ENCODE peak calls at places on chromosomes 2 and 18, in five cellular contexts. A is K562, T is SK-N-SH, R is HepG2, D is HCT116. P is an unnamed sample.

GRCh38 chr2:62362561-62362960 is 143.4 kb downstream of the TMEM17 start:
- DNase-seq in A (no peak), T (no peak), R (no peak), D (no peak), P (no peak)

GRCh38 chr2:240363718-240364581 is 71.5 kb upstream of the GPC1 start:
- DNase-seq in A (no peak), T (no peak), R (no peak), D (no peak), P (no peak)

GRCh38 chr2:227703280-227703732 is 14.5 kb downstream of the SLC19A3 start:
- DNase-seq in A (no peak), T (no peak), R (peak), D (no peak), P (no peak)

GRCh38 chr2:108621689-108622681 is 87.7 kb downstream of the LIMS1 start:
- DNase-seq in A (no peak), T (no peak), R (no peak), D (no peak), P (no peak)

GRCh38 chr2:239882335-239882734 is 142.8 kb downstream of the NDUFA10 start:
- DNase-seq in A (peak), T (peak), R (peak), D (peak), P (peak)

GRCh38 chr2:189164732-189165131 is 14.8 kb downstream of the COL5A2 start:
- DNase-seq in A (no peak), T (peak), R (no peak), D (no peak), P (no peak)

GRCh38 chr2:158529379-158530110 is 72.8 kb downstream of the PKP4 start:
- DNase-seq in A (no peak), T (no peak), R (no peak), D (no peak), P (no peak)

GRCh38 chr18:42925036-42925435 is 190.4 kb downstream of the RIT2 start:
- DNase-seq in A (no peak), T (no peak), R (no peak), D (no peak), P (no peak)

GRCh38 chr2:225117061-225117716 is 74.9 kb upstream of the DOCK10 start:
- DNase-seq in A (no peak), T (no peak), R (no peak), D (no peak), P (no peak)

GRCh38 chr2:237405006-237405559 is 8.9 kb downstream of the COL6A3 start:
- DNase-seq in A (no peak), T (no peak), R (no peak), D (no peak), P (no peak)

GRCh38 chr2:235638541-235639192 is 144.8 kb downstream of the AGAP1 start:
- DNase-seq in A (no peak), T (no peak), R (no peak), D (no peak), P (no peak)

GRCh38 chr2:52312488-52312887 is 1280.6 kb upstream of the NRXN1 start:
- DNase-seq in A (no peak), T (no peak), R (no peak), D (no peak), P (no peak)

GRCh38 chr2:106638043-106638442 is 150.9 kb downstream of the CD8B2 start:
- DNase-seq in A (peak), T (peak), R (no peak), D (no peak), P (no peak)

GRCh38 chr2:133264951-133265949 is 303.0 kb downstream of the NCKAP5 start:
- DNase-seq in A (no peak), T (peak), R (no peak), D (no peak), P (no peak)

GRCh38 chr18:70693196-70693595 is 404.4 kb downstream of the SOCS6 start:
- DNase-seq in A (no peak), T (no peak), R (peak), D (no peak), P (no peak)

GRCh38 chr2:168119519-168120141 is 127.8 kb downstream of the STK39 start:
- DNase-seq in A (peak), T (no peak), R (peak), D (peak), P (no peak)

GRCh38 chr2:165791811-165792454 is 2.1 kb downstream of the GALNT3 start:
- DNase-seq in A (no peak), T (no peak), R (no peak), D (no peak), P (no peak)

GRCh38 chr2:120898961-120899360 is 163.3 kb downstream of the GLI2 start:
- DNase-seq in A (no peak), T (no peak), R (no peak), D (no peak), P (no peak)

GRCh38 chr18:54209471-54210180 is 14.8 kb downstream of the MBD2 start:
- DNase-seq in A (no peak), T (no peak), R (no peak), D (no peak), P (no peak)

GRCh38 chr18:2969695-2970094 is 43.2 kb downstream of the LPIN2 start:
- DNase-seq in A (no peak), T (no peak), R (no peak), D (no peak), P (no peak)

GRCh38 chr18:2967357-2967756 is 45.6 kb downstream of the LPIN2 start:
- DNase-seq in A (no peak), T (no peak), R (no peak), D (no peak), P (no peak)

GRCh38 chr18:2970344-2970743 is 42.6 kb downstream of the LPIN2 start:
- DNase-seq in A (no peak), T (no peak), R (no peak), D (no peak), P (no peak)

GRCh38 chr18:2967820-2968219 is 45.1 kb downstream of the LPIN2 start:
- DNase-seq in A (no peak), T (no peak), R (no peak), D (no peak), P (no peak)

GRCh38 chr18:2968559-2968958 is 44.4 kb downstream of the LPIN2 start:
- DNase-seq in A (no peak), T (no peak), R (no peak), D (no peak), P (peak)
- TF ChIP-seq REST in A (no peak), T (no peak), R (no peak), D (no peak), P (no peak)

GRCh38 chr2:118250463-118250862 is 162.2 kb downstream of the INSIG2 start:
- DNase-seq in A (no peak), T (no peak), R (peak), D (peak), P (no peak)

GRCh38 chr2:118249531-118249930 is 161.3 kb downstream of the INSIG2 start:
- DNase-seq in A (no peak), T (no peak), R (no peak), D (no peak), P (no peak)

GRCh38 chr2:118249970-118250369 is 161.7 kb downstream of the INSIG2 start:
- DNase-seq in A (no peak), T (no peak), R (no peak), D (no peak), P (no peak)

GRCh38 chr2:118244686-118245085 is 156.4 kb downstream of the INSIG2 start:
- DNase-seq in A (no peak), T (no peak), R (no peak), D (no peak), P (no peak)

DNA sequence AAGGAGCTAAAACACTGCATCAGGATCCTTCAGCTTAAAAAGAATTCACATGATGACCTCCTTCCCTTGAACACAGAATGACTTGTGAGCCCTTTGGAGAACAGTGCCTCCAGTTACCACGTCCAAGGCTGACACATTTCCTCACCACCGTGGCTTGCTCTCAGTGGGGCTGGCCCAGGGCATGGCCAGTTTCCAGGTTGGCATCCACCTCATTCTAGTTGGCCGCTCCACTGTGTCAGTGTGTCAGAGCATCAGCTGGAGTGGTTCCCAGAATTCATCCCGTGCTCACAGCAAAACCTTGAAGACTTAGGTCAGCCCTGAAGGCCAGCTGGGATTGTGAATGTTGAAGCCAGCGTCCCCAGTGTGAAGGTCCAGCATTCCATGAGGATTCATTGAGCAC is 158.5 kb downstream of the INSIG2 start:
- DNase-seq in A (no peak), T (no peak), R (no peak), D (no peak), P (no peak)
- H3K27ac ChIP-seq in A (no peak), T (no peak), R (no peak), D (no peak), P (no peak)

GRCh38 chr2:47239119-47239969 is 84.2 kb upstream of the STPG4 start:
- DNase-seq in A (no peak), T (peak), R (no peak), D (no peak), P (no peak)

GRCh38 chr2:47249427-47249826 is 94.3 kb upstream of the STPG4 start:
- DNase-seq in A (no peak), T (no peak), R (no peak), D (no peak), P (no peak)

GRCh38 chr2:47246646-47247045 is 91.5 kb upstream of the STPG4 start:
- DNase-seq in A (no peak), T (no peak), R (no peak), D (no peak), P (no peak)

GRCh38 chr2:47241715-47242114 is 86.6 kb upstream of the STPG4 start:
- DNase-seq in A (peak), T (no peak), R (no peak), D (no peak), P (no peak)

GRCh38 chr2:47243596-47244323 is 88.7 kb upstream of the STPG4 start:
- DNase-seq in A (no peak), T (peak), R (no peak), D (no peak), P (no peak)
- TF ChIP-seq POLR2AphosphoS5 in A (no peak), T (no peak), R (no peak), D (no peak), P (no peak)

GRCh38 chr2:101738649-101739048 is 41.1 kb downstream of the MAP4K4 start:
- DNase-seq in A (no peak), T (no peak), R (no peak), D (no peak), P (no peak)

GRCh38 chr2:101735166-101735533 is 37.6 kb downstream of the MAP4K4 start:
- DNase-seq in A (no peak), T (no peak), R (no peak), D (no peak), P (no peak)

GRCh38 chr2:101737478-101738240 is 40.2 kb downstream of the MAP4K4 start:
- DNase-seq in A (no peak), T (no peak), R (no peak), D (no peak), P (no peak)

GRCh38 chr2:101736233-101736632 is 38.7 kb downstream of the MAP4K4 start:
- DNase-seq in A (no peak), T (no peak), R (no peak), D (no peak), P (no peak)

GRCh38 chr2:101736861-101737291 is 39.4 kb downstream of the MAP4K4 start:
- DNase-seq in A (no peak), T (no peak), R (no peak), D (no peak), P (peak)
- TF ChIP-seq REST in A (no peak), T (no peak), R (no peak), D (no peak), P (no peak)

DNA sequence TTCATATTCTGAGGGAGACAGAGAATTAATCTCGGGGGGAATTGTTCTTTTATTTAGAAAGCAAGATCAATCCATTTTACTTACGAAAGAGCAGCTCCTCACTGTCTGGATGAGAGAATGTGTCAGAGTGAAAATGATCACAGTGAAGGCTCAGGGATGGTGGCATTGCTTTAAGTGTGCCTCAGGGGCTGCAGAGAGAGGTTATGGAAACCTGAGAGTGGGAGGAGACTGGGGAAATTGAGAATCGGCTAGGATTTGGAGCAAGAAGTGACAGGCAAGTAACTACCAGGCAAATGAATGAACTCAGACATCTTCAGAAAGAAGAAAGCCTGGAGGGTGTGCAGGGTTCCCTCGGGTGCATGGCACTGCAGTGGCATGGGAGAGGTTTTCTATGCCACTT is 34.2 kb downstream of the MRPL35 start:
- DNase-seq in A (no peak), T (no peak), R (no peak), D (no peak), P (no peak)
- H3K27ac ChIP-seq in A (no peak), T (no peak), R (no peak), D (no peak), P (no peak)

P was measured in HL-60.